ENCODE peak calls at places on chromosome 11, in four cellular contexts. E is IMR-90, N is H9, M is H1. D is an unnamed sample.

GRCh38 chr11:94776351-94777321 is 8.5 kb downstream of the AMOTL1 start:
- DNase-seq in E (peak; percentile 74), M (no peak), N (no peak), D (peak; percentile 86)

GRCh38 chr11:10916674-10917073 is 58.8 kb upstream of the ZBED5 start:
- DNase-seq in E (no peak), M (no peak), N (no peak), D (no peak)

GRCh38 chr11:61698173-61698965 is 18.2 kb downstream of the DAGLA start:
- DNase-seq in N (no peak), M (no peak), E (no peak), D (no peak)

GRCh38 chr11:47590026-47590861 is 3.8 kb downstream of the FAM180B start:
- DNase-seq in E (no peak), M (peak; percentile 56), N (peak; percentile 52), D (no peak)

GRCh38 chr11:12842933-12843636 is 166.0 kb upstream of the RASSF10 start:
- DNase-seq in E (no peak), M (no peak), N (no peak), D (no peak)

GRCh38 chr11:106461839-106462545 is 384.5 kb downstream of the AASDHPPT start:
- DNase-seq in E (no peak), M (no peak), N (no peak), D (peak; percentile 91)

GRCh38 chr11:23313001-23313400 is 452.7 kb upstream of the CCDC179 start:
- DNase-seq in E (no peak), N (no peak), M (no peak), D (peak; percentile 2)

GRCh38 chr11:76266269-76266668 is 60.0 kb upstream of the WNT11 start:
- DNase-seq in M (no peak), E (peak; percentile 79), N (no peak), D (no peak)

GRCh38 chr11:122205036-122205435 is 89.0 kb upstream of the BLID start:
- DNase-seq in N (no peak), M (no peak), E (no peak), D (no peak)

GRCh38 chr11:86202013-86202336 is 42.6 kb upstream of the EED start:
- DNase-seq in E (no peak), N (no peak), M (no peak), D (no peak)

GRCh38 chr11:86869966-86870570 is 69.7 kb downstream of the PRSS23 start:
- DNase-seq in N (peak; percentile 54), E (peak; percentile 63), M (peak; percentile 74), D (peak; percentile 74)

DNA sequence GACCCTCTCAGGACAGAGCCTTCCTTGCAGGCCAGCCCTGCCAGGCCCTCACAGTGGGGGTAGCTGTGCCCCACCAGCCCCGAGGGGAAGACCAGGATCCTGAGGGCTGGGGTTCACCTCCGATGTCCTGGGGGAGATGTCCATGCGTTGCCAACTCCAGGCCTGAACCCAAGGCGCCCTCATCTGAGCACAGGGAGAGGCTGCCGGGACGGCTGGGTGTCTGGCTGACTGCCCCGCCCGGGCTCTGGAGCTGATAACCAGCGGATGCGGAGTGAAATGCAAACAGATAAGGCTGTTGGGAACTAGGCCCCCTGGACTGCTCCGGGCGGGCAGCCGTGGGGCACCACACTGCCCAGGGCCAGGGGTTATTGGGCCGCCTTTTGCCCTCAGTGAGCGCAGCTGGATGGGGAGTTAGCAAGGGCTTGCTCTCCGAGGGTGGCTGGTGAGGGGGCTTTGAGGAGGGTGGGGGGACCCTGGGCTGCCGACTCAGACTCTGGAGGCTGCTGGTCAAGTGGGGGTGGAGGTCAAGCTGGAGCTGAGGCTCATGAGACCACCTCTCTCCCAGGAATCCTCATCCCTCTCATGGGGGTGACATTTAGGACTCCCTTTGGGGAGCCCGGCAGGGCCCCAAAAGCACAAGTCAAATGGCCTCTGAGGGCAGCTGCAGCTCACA is 5.6 kb upstream of the MUC6 start:
- DNase-seq in N (no peak), M (no peak), E (no peak), D (no peak)
- H3K56ac ChIP-seq in N (no peak overlapping the region), M (no peak overlapping the region), E (no peak overlapping the region), D (no peak overlapping the region)

DNA sequence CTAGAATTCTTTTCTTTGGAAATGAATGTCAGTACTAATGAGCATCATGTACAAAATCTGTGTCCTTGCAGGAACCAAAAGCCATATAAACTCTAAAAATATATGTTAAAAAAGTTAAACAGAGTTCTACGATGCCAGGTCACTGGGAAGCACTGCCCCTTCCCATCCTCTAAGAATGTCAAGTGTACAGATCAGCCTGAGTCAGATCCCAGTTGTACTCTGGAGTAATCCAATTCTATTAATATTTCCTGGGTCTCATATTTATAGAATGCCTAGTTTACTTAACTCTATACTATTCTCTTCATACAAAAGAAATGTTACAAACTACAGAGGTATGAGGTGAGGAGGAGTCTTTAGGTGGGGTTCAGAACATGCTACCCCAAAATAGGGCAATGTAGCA is 460.1 kb downstream of the DLG2 start:
- DNase-seq in N (no peak), E (peak; percentile 1), M (no peak), D (no peak)
- H3K56ac ChIP-seq in N (no peak overlapping the region), E (no peak overlapping the region), M (no peak overlapping the region), D (no peak overlapping the region)

GRCh38 chr11:133980665-133981064 is 23.9 kb upstream of the IGSF9B start:
- DNase-seq in E (no peak), N (no peak), M (no peak), D (no peak)
- H3K56ac ChIP-seq in E (no peak overlapping the region), N (no peak overlapping the region), M (no peak overlapping the region), D (no peak overlapping the region)

DNA sequence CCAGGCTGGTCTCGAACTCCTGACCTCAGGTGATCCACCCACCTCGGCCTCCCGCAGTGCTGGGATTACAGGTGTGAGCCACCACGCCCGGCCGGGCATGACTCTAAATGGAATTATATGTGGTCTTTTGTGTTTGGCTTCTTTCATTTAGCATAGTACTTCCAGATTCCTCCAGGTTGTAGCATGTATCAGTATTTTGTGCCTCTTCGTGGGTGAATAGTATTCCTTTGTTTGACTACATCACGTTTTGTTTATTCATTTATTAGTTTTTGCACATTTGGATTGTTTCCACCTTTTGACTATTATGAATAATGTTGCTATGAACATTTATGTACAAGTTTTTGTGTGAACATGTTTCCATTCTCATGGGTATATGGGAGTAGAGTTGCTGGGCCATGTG is 24.4 kb downstream of the QSER1 start:
- DNase-seq in M (no peak), E (no peak), N (no peak), D (no peak)
- H3K56ac ChIP-seq in M (no peak overlapping the region), E (no peak overlapping the region), N (no peak overlapping the region), D (no peak overlapping the region)

GRCh38 chr11:79794057-79794456 is 353.2 kb upstream of the TENM4 start:
- DNase-seq in M (no peak), E (no peak), N (no peak), D (peak; percentile 87)
- H3K56ac ChIP-seq in M (no peak overlapping the region), E (no peak overlapping the region), N (no peak overlapping the region), D (no peak overlapping the region)

D was measured in mesendoderm.